ENCODE peak calls at places on chromosomes 3 and 15, in four cellular contexts. One of them, this sample, is unnamed.

GRCh38 chr3:102449341-102449740 is 14.5 kb downstream of the ZPLD1 start:
- DNase-seq in pancreas: no peak
- DNase-seq in psoas muscle: no peak
- DNase-seq in HCT116: no peak
- DNase-seq in this sample: no peak

GRCh38 chr3:15081960-15082664 is 16.8 kb downstream of the RBSN start:
- DNase-seq in psoas muscle: no peak
- DNase-seq in pancreas: no peak
- DNase-seq in HCT116: no peak
- DNase-seq in this sample: no peak

GRCh38 chr3:51675201-51675611 is 4.2 kb downstream of the TEX264 start:
- DNase-seq in pancreas: peak; percentile 3
- DNase-seq in HCT116: no peak
- DNase-seq in psoas muscle: no peak
- DNase-seq in this sample: no peak

GRCh38 chr3:46380471-46381215 is 9.9 kb downstream of the CCR5 start:
- DNase-seq in psoas muscle: no peak
- DNase-seq in pancreas: no peak
- DNase-seq in HCT116: no peak
- DNase-seq in this sample: no peak

GRCh38 chr3:109098245-109098644 is 19.7 kb downstream of the MORC1 start:
- DNase-seq in psoas muscle: no peak
- DNase-seq in pancreas: peak; percentile 36
- DNase-seq in HCT116: peak; percentile 50
- DNase-seq in this sample: no peak

GRCh38 chr15:48250640-48251076 is 44.6 kb downstream of the SLC12A1 start:
- DNase-seq in HCT116: peak; percentile 51
- DNase-seq in pancreas: peak; percentile 17
- DNase-seq in psoas muscle: peak; percentile 15
- DNase-seq in this sample: peak; percentile 28

GRCh38 chr3:184604039-184604955 is 42.7 kb downstream of the EPHB3 start:
- DNase-seq in psoas muscle: no peak
- DNase-seq in pancreas: peak; percentile 46
- DNase-seq in HCT116: no peak
- DNase-seq in this sample: peak; percentile 60

GRCh38 chr15:65653781-65654521 is 32.2 kb downstream of the SLC24A1 start:
- DNase-seq in pancreas: no peak
- DNase-seq in psoas muscle: no peak
- DNase-seq in HCT116: no peak
- DNase-seq in this sample: no peak

GRCh38 chr3:182937293-182938051 is 42.9 kb downstream of the DCUN1D1 start:
- DNase-seq in psoas muscle: no peak
- DNase-seq in HCT116: no peak
- DNase-seq in pancreas: no peak
- DNase-seq in this sample: no peak

GRCh38 chr3:12370758-12371157 is 81.9 kb downstream of the PPARG start:
- DNase-seq in pancreas: no peak
- DNase-seq in psoas muscle: no peak
- DNase-seq in HCT116: peak; percentile 44
- DNase-seq in this sample: no peak

GRCh38 chr15:39114690-39115378 is 466.0 kb upstream of the THBS1 start:
- DNase-seq in pancreas: no peak
- DNase-seq in HCT116: no peak
- DNase-seq in psoas muscle: no peak
- DNase-seq in this sample: no peak

GRCh38 chr3:57434041-57434440 is 110.1 kb downstream of the DNAH12 start:
- DNase-seq in HCT116: peak; percentile 62
- DNase-seq in psoas muscle: no peak
- DNase-seq in pancreas: no peak
- DNase-seq in this sample: no peak

GRCh38 chr3:193869221-193870201 is 266.4 kb upstream of the HES1 start:
- DNase-seq in psoas muscle: peak; percentile 46
- DNase-seq in pancreas: no peak
- DNase-seq in HCT116: peak; percentile 79
- DNase-seq in this sample: peak; percentile 68

GRCh38 chr15:25439456-25439836 is 622 bp upstream of the UBE3A start:
- DNase-seq in psoas muscle: no peak
- DNase-seq in HCT116: peak; percentile 6
- DNase-seq in pancreas: peak; percentile 62
- DNase-seq in this sample: no peak

GRCh38 chr3:32045091-32045964 is 61.1 kb upstream of the GPD1L start:
- DNase-seq in pancreas: peak; percentile 75
- DNase-seq in HCT116: peak; percentile 8
- DNase-seq in psoas muscle: no peak
- DNase-seq in this sample: no peak

GRCh38 chr3:122679467-122680291 is 960 bp upstream of the PARP14 start:
- DNase-seq in HCT116: no peak
- DNase-seq in psoas muscle: peak; percentile 25
- DNase-seq in pancreas: peak; percentile 38
- DNase-seq in this sample: no peak

GRCh38 chr3:137820366-137820765 is 56.3 kb downstream of the SOX14 start:
- DNase-seq in pancreas: no peak
- DNase-seq in psoas muscle: no peak
- DNase-seq in HCT116: no peak
- DNase-seq in this sample: no peak

GRCh38 chr3:64010199-64010598 is 13.1 kb downstream of the PSMD6 start:
- DNase-seq in psoas muscle: no peak
- DNase-seq in pancreas: no peak
- DNase-seq in HCT116: no peak
- DNase-seq in this sample: no peak

GRCh38 chr3:146517684-146518435 is 26.5 kb downstream of the PLSCR1 start:
- DNase-seq in pancreas: peak; percentile 34
- DNase-seq in psoas muscle: no peak
- DNase-seq in HCT116: no peak
- DNase-seq in this sample: no peak

GRCh38 chr3:146523536-146523935 is 20.9 kb downstream of the PLSCR1 start:
- DNase-seq in psoas muscle: no peak
- DNase-seq in pancreas: no peak
- DNase-seq in HCT116: no peak
- DNase-seq in this sample: no peak

GRCh38 chr3:146524961-146525360 is 19.4 kb downstream of the PLSCR1 start:
- DNase-seq in pancreas: no peak
- DNase-seq in HCT116: no peak
- DNase-seq in psoas muscle: no peak
- DNase-seq in this sample: no peak

GRCh38 chr3:146519810-146520209 is 24.6 kb downstream of the PLSCR1 start:
- DNase-seq in pancreas: no peak
- DNase-seq in psoas muscle: no peak
- DNase-seq in HCT116: no peak
- DNase-seq in this sample: no peak

GRCh38 chr3:146521356-146521755 is 23.1 kb downstream of the PLSCR1 start:
- DNase-seq in HCT116: no peak
- DNase-seq in psoas muscle: no peak
- DNase-seq in pancreas: no peak
- DNase-seq in this sample: no peak
- TF ChIP-seq CTCF in HCT116: no peak
- TF ChIP-seq CTCF in psoas muscle: no peak
- TF ChIP-seq CTCF in pancreas: no peak
- TF ChIP-seq CTCF in this sample: no peak

GRCh38 chr3:71304684-71305083 is 278.8 kb downstream of the FOXP1 start:
- DNase-seq in pancreas: no peak
- DNase-seq in HCT116: no peak
- DNase-seq in psoas muscle: no peak
- DNase-seq in this sample: no peak
- TF ChIP-seq CTCF in pancreas: no peak
- TF ChIP-seq CTCF in HCT116: no peak
- TF ChIP-seq CTCF in psoas muscle: peak; percentile 26
- TF ChIP-seq CTCF in this sample: peak; percentile 53

GRCh38 chr3:62556121-62556520 is 182.8 kb upstream of the FEZF2 start:
- DNase-seq in pancreas: no peak
- DNase-seq in psoas muscle: no peak
- DNase-seq in HCT116: no peak
- DNase-seq in this sample: no peak

GRCh38 chr3:62557450-62557849 is 184.1 kb upstream of the FEZF2 start:
- DNase-seq in psoas muscle: no peak
- DNase-seq in pancreas: no peak
- DNase-seq in HCT116: no peak
- DNase-seq in this sample: no peak

GRCh38 chr3:62557983-62558382 is 184.6 kb upstream of the FEZF2 start:
- DNase-seq in HCT116: no peak
- DNase-seq in pancreas: no peak
- DNase-seq in psoas muscle: no peak
- DNase-seq in this sample: no peak

GRCh38 chr3:62559831-62560445 is 186.6 kb upstream of the FEZF2 start:
- DNase-seq in psoas muscle: no peak
- DNase-seq in HCT116: peak; percentile 10
- DNase-seq in pancreas: no peak
- DNase-seq in this sample: no peak

GRCh38 chr3:62558549-62559112 is 185.3 kb upstream of the FEZF2 start:
- DNase-seq in pancreas: no peak
- DNase-seq in psoas muscle: no peak
- DNase-seq in HCT116: no peak
- DNase-seq in this sample: peak; percentile 59
- TF ChIP-seq CTCF in pancreas: no peak
- TF ChIP-seq CTCF in psoas muscle: peak; percentile 6
- TF ChIP-seq CTCF in HCT116: peak; percentile 34
- TF ChIP-seq CTCF in this sample: peak; percentile 74

GRCh38 chr3:179750720-179751328 is 98.0 kb downstream of the USP13 start:
- DNase-seq in HCT116: no peak
- DNase-seq in pancreas: no peak
- DNase-seq in psoas muscle: no peak
- DNase-seq in this sample: no peak
- TF ChIP-seq CTCF in HCT116: peak; percentile 32
- TF ChIP-seq CTCF in pancreas: no peak
- TF ChIP-seq CTCF in psoas muscle: peak; percentile 30
- TF ChIP-seq CTCF in this sample: peak; percentile 65

This sample was measured in neural crest cell.